ENCODE peak calls at places on chromosomes 4 and X, in six cellular contexts. M is Right ventricle myocardium superior; V is stimulated activated naive CD4-positive, alpha-beta T cell; C is mucosa of descending colon; Q is endothelial cell; F is left ventricle myocardium superior. I is an unnamed sample.

GRCh38 chr4:30714408-30715031 is 5.6 kb upstream of the PCDH7 start:
- DNase-seq in M (peak), V (no peak), C (no peak), Q (peak), F (peak), I (peak)

GRCh38 chr4:106369456-106370060 is 980 bp upstream of the GIMD1 start:
- DNase-seq in M (no peak), V (no peak), C (no peak), Q (peak), F (no peak), I (peak)

GRCh38 chr4:41028392-41029076 is 185.8 kb downstream of the APBB2 start:
- DNase-seq in M (no peak), V (no peak), C (no peak), Q (no peak), F (no peak), I (no peak)

GRCh38 chr4:3686746-3687145 is 79.4 kb upstream of the ADRA2C start:
- DNase-seq in M (no peak), V (no peak), C (peak), Q (no peak), F (no peak), I (no peak)

GRCh38 chrX:129686422-129686948 is 31.7 kb upstream of the APLN start:
- DNase-seq in M (peak), V (no peak), C (no peak), Q (no peak), F (peak), I (peak)

GRCh38 chrX:23662853-23663252 is 4.4 kb upstream of the PRDX4 start:
- DNase-seq in M (no peak), V (no peak), C (no peak), Q (no peak), F (no peak), I (no peak)

GRCh38 chr4:98546910-98547544 is 111.4 kb downstream of the TSPAN5 start:
- DNase-seq in M (peak), V (no peak), C (no peak), Q (no peak), F (peak), I (no peak)

GRCh38 chr4:189090174-189090814 is 850.4 kb upstream of the FRG1 start:
- DNase-seq in M (no peak), V (no peak), C (no peak), Q (peak), F (no peak), I (peak)

GRCh38 chr4:7549866-7550265 is 115.1 kb upstream of the PSAPL1 start:
- DNase-seq in M (no peak), V (no peak), C (no peak), Q (no peak), F (no peak), I (no peak)

GRCh38 chr4:125750827-125751466 is 436.2 kb downstream of the FAT4 start:
- DNase-seq in M (no peak), V (no peak), C (no peak), Q (peak), F (no peak), I (no peak)

GRCh38 chr4:16157609-16158503 is 68.4 kb downstream of the TAPT1 start:
- DNase-seq in M (no peak), V (no peak), C (no peak), Q (no peak), F (no peak), I (peak)

GRCh38 chr4:176988226-176988625 is 195.5 kb upstream of the VEGFC start:
- DNase-seq in M (no peak), V (no peak), C (no peak), Q (no peak), F (no peak), I (no peak)

GRCh38 chrX:57933321-57933720 is 23.1 kb upstream of the ZXDA start:
- DNase-seq in M (no peak), V (no peak), C (no peak), Q (no peak), F (no peak), I (no peak)

GRCh38 chr4:40182979-40183378 is 13.9 kb upstream of the RHOH start:
- DNase-seq in M (no peak), V (no peak), C (no peak), Q (no peak), F (no peak), I (no peak)

GRCh38 chr4:177546745-177547144 is 104.5 kb upstream of the AGA start:
- DNase-seq in M (no peak), V (no peak), C (no peak), Q (no peak), F (no peak), I (no peak)

I was measured in D341Med.